ENCODE peak calls at places on chromosomes 2 and 18, in six cellular contexts. N, U, R, V, H and W are unnamed samples.
A peak's percentile ranks its signal among the peaks of the same experiment; 100 is the strongest.

GRCh38 chr18:36572135-36572856 is 256.5 kb downstream of the TPGS2 start:
- DNase-seq in R (peak; percentile 72), U (peak; percentile 50), H (peak; percentile 45), N (peak; percentile 60), V (peak; percentile 33), W (no peak)

GRCh38 chr2:25597881-25598280 is 75.5 kb downstream of the DTNB start:
- DNase-seq in R (no peak), N (no peak), V (no peak), U (no peak), H (no peak), W (no peak)

GRCh38 chr2:22282215-22282614 is 1102.8 kb upstream of the KLHL29 start:
- DNase-seq in V (no peak), R (no peak), H (no peak), U (no peak), N (no peak), W (no peak)

GRCh38 chr2:226336283-226336682 is 463.3 kb downstream of the IRS1 start:
- DNase-seq in N (peak; percentile 46), V (no peak), U (no peak), R (no peak), H (no peak), W (no peak)

GRCh38 chr2:47429795-47430194 is 26.8 kb downstream of the MSH2 start:
- DNase-seq in U (no peak), R (no peak), V (no peak), H (peak; percentile 60), N (peak; percentile 50), W (no peak)

GRCh38 chr2:60581461-60582282 is 28.2 kb upstream of the BCL11A start:
- DNase-seq in H (peak; percentile 30), R (peak; percentile 75), U (peak; percentile 76), V (peak; percentile 91), N (peak; percentile 61), W (peak; percentile 90)

GRCh38 chr2:190835303-190835930 is 45.2 kb upstream of the GLS start:
- DNase-seq in H (peak; percentile 86), R (no peak), N (peak; percentile 78), U (no peak), V (no peak), W (no peak)

GRCh38 chr2:15298769-15299168 is 262.4 kb downstream of the NBAS start:
- DNase-seq in U (no peak), V (no peak), R (no peak), H (peak; percentile 76), N (peak; percentile 66), W (no peak)

GRCh38 chr2:56754066-56754615 is 570.4 kb downstream of the CCDC85A start:
- DNase-seq in H (no peak), U (no peak), V (no peak), R (no peak), N (no peak), W (no peak)

GRCh38 chr2:190512539-190513095 is 21.9 kb downstream of the NEMP2 start:
- DNase-seq in U (no peak), V (no peak), N (no peak), H (no peak), R (no peak), W (no peak)

GRCh38 chr18:62979172-62979571 is 263.8 kb downstream of the PHLPP1 start:
- DNase-seq in R (no peak), H (peak; percentile 97), N (peak; percentile 83), V (no peak), U (no peak), W (no peak)

GRCh38 chr2:8304821-8305766 is 376.8 kb upstream of the ID2 start:
- DNase-seq in R (no peak), V (no peak), N (no peak), H (peak; percentile 22), U (no peak), W (no peak)

GRCh38 chr2:209526541-209526940 is 102.7 kb downstream of the MAP2 start:
- DNase-seq in R (no peak), H (peak; percentile 16), U (no peak), V (no peak), N (no peak), W (no peak)

GRCh38 chr2:134536312-134536711 is 182.5 kb downstream of the TMEM163 start:
- DNase-seq in H (no peak), R (peak; percentile 24), U (no peak), N (no peak), V (no peak), W (no peak)

GRCh38 chr2:70010222-70011111 is 49.0 kb upstream of the ASPRV1 start:
- DNase-seq in U (no peak), H (no peak), V (no peak), N (peak; percentile 62), R (no peak), W (no peak)

GRCh38 chr18:51053822-51054221 is 23.8 kb downstream of the SMAD4 start:
- DNase-seq in H (no peak), U (no peak), V (no peak), N (no peak), R (no peak), W (peak; percentile 29)

GRCh38 chr2:161625996-161626395 is 1.8 kb downstream of the SLC4A10 start:
- DNase-seq in R (peak; percentile 8), V (no peak), N (no peak), H (no peak), U (peak; percentile 9), W (no peak)

GRCh38 chr2:126700677-126701076 is 44.7 kb downstream of the GYPC start:
- DNase-seq in R (no peak), H (peak; percentile 69), V (no peak), N (no peak), U (no peak), W (no peak)

GRCh38 chr2:174522553-174522952 is 35.7 kb upstream of the GPR155 start:
- DNase-seq in H (peak; percentile 15), R (peak; percentile 21), N (no peak), U (no peak), V (no peak), W (peak; percentile 18)

GRCh38 chr2:144329472-144329871 is 190.4 kb downstream of the ZEB2 start:
- DNase-seq in U (no peak), N (no peak), V (no peak), H (no peak), R (no peak), W (no peak)

GRCh38 chr2:39437522-39438296 is 624 bp upstream of the MAP4K3 start:
- DNase-seq in R (peak; percentile 22), H (peak; percentile 32), N (peak; percentile 80), U (peak; percentile 19), V (peak; percentile 80), W (peak; percentile 65)

GRCh38 chr18:55821219-55821618 is 233.2 kb upstream of the TCF4 start:
- DNase-seq in N (peak; percentile 54), U (no peak), R (no peak), V (no peak), H (no peak), W (no peak)

GRCh38 chr2:119263656-119264055 is 40.0 kb downstream of the STEAP3 start:
- DNase-seq in H (no peak), N (no peak), V (no peak), R (no peak), U (no peak), W (no peak)

GRCh38 chr2:68643011-68643873 is at the start of gene PROKR1:
- DNase-seq in V (peak; percentile 29), U (peak; percentile 72), R (peak; percentile 83), N (peak; percentile 28), H (peak; percentile 11), W (peak; percentile 44)

GRCh38 chr18:24506175-24506574 is 45.7 kb downstream of the HRH4 start:
- DNase-seq in R (no peak), N (no peak), V (no peak), U (no peak), H (no peak), W (no peak)

GRCh38 chr18:61545281-61546245 is 212.3 kb downstream of the CDH20 start:
- DNase-seq in H (no peak), V (no peak), N (no peak), R (no peak), U (no peak), W (no peak)

GRCh38 chr2:30257266-30258214 is 26.2 kb downstream of the LBH start:
- DNase-seq in V (no peak), U (no peak), N (no peak), H (no peak), R (no peak), W (no peak)

GRCh38 chr2:217297096-217297495 is 437.2 kb upstream of the TNP1 start:
- DNase-seq in U (no peak), H (no peak), N (no peak), R (no peak), V (no peak), W (no peak)

GRCh38 chr2:98187194-98187593 is 100.2 kb downstream of the VWA3B start:
- DNase-seq in H (no peak), V (no peak), R (no peak), N (no peak), U (no peak), W (no peak)

GRCh38 chr2:98191880-98192279 is 104.9 kb downstream of the VWA3B start:
- DNase-seq in R (no peak), V (no peak), N (no peak), U (no peak), H (no peak), W (no peak)

GRCh38 chr2:98185801-98186200 is 98.8 kb downstream of the VWA3B start:
- DNase-seq in V (no peak), R (no peak), N (no peak), U (no peak), H (no peak), W (no peak)

GRCh38 chr2:98188351-98189046 is 101.5 kb downstream of the VWA3B start:
- DNase-seq in V (peak; percentile 21), R (peak; percentile 5), H (no peak), U (no peak), N (peak; percentile 82), W (peak; percentile 36)
- TF ChIP-seq CTCF in V (peak; percentile 18), R (peak; percentile 14), H (peak; percentile 7), U (no peak), N (peak; percentile 52), W (no peak)

GRCh38 chr2:104077573-104077972 is 776.3 kb upstream of the POU3F3 start:
- DNase-seq in V (no peak), R (no peak), N (no peak), H (no peak), U (no peak), W (no peak)

DNA sequence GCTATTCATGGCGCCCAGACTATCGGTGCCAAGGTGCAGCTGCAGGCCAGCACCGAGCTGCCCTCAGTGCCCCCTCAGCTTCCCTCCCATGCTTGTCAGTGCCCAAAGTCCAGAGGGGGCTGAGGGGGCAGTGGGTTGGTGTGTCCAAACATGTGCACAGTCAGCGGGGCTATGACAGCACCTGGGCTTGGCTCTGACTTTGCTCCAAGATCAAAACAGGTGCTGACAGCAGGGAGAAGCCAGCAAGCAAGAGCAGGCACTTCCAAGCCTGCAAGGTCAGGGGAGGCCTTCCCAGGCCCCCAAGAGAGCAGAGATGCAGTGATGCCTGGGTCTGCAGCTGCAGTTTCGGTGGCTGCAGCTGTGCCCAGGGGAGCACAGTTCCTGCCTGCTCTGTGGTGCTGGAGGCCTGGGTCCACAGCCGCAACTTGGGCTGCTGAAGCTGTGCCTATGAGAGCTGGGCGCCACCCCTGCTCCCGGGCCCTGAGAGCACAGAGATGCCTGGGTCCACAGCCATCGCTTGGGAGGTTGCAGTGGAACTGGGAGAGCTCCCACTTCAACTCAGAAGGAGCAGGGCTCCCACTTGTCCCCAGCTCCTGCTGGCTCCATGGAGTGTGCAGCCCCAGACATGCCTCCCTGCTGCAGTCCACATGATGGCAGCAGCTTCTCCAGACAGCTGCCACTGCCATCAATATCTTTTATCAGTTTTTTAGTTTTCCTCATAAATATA is 775.3 kb upstream of the POU3F3 start:
- DNase-seq in H (no peak), U (peak; percentile 26), V (no peak), R (peak; percentile 18), N (no peak), W (no peak)
- TF ChIP-seq CTCF in H (no peak), U (no peak), V (no peak), R (peak; percentile 20), N (no peak), W (no peak)

GRCh38 chr18:76126327-76126726 is 368.7 kb downstream of the ZNF516 start:
- DNase-seq in V (no peak), U (peak; percentile 49), N (no peak), R (peak; percentile 41), H (no peak), W (no peak)
- TF ChIP-seq CTCF in V (no peak), U (no peak), N (no peak), R (peak; percentile 36), H (no peak), W (no peak)

GRCh38 chr2:110157153-110157793 is 41.7 kb upstream of the MALL start:
- DNase-seq in V (peak; percentile 49), R (peak; percentile 55), H (peak; percentile 69), U (no peak), N (peak; percentile 79), W (peak; percentile 49)
- TF ChIP-seq CTCF in V (peak; percentile 81), R (peak; percentile 75), H (peak; percentile 89), U (peak; percentile 32), N (peak; percentile 96), W (peak; percentile 69)